ENCODE peak calls at places on chromosomes 6 and 20, in five cellular contexts. Y is aorta, N is HT1080, V is EH, J is H54. O is an unnamed sample.

GRCh38 chr6:14767176-14767575 is 478.7 kb upstream of the JARID2 start:
- DNase-seq in Y (no peak), N (no peak), V (no peak), J (no peak), O (no peak)

GRCh38 chr20:4061989-4062388 is 46.6 kb upstream of the RNF24 start:
- DNase-seq in Y (no peak), N (no peak), V (no peak), J (no peak), O (no peak)

GRCh38 chr6:37149750-37150149 is 20.2 kb upstream of the PIM1 start:
- DNase-seq in Y (no peak), N (no peak), V (no peak), J (no peak), O (no peak)

GRCh38 chr6:5398530-5398929 is 137.2 kb downstream of the FARS2 start:
- DNase-seq in Y (no peak), N (peak), V (peak), J (no peak), O (peak)

GRCh38 chr6:156778615-156779205 is 1.5 kb downstream of the ARID1B start:
- DNase-seq in Y (peak), N (peak), V (peak), J (no peak), O (no peak)

GRCh38 chr20:6976535-6976934 is 209.0 kb downstream of the BMP2 start:
- DNase-seq in Y (no peak), N (peak), V (peak), J (no peak), O (no peak)

GRCh38 chr6:148561629-148562028 is 185.2 kb upstream of the UST start:
- DNase-seq in Y (no peak), N (no peak), V (no peak), J (no peak), O (no peak)

GRCh38 chr6:162582381-162582780 is 145.2 kb downstream of the PRKN start:
- DNase-seq in Y (no peak), N (no peak), V (no peak), J (no peak), O (no peak)

GRCh38 chr20:32902456-32903420 is 44.0 kb downstream of the EFCAB8 start:
- DNase-seq in Y (peak), N (peak), V (peak), J (peak), O (no peak)

GRCh38 chr6:166903027-166903426 is 53.3 kb downstream of the RNASET2 start:
- DNase-seq in Y (no peak), N (peak), V (no peak), J (no peak), O (no peak)

GRCh38 chr20:39036011-39036410 is 73.9 kb downstream of the DHX35 start:
- DNase-seq in Y (no peak), N (no peak), V (peak), J (no peak), O (no peak)

GRCh38 chr20:1867495-1868260 is 27.5 kb upstream of the SIRPA start:
- DNase-seq in Y (no peak), N (no peak), V (no peak), J (no peak), O (no peak)

GRCh38 chr6:100464910-100465700 is at the start of gene SIM1:
- DNase-seq in Y (no peak), N (no peak), V (peak), J (no peak), O (no peak)

O was measured in amniotic stem cell.